ENCODE peak calls at places on chromosomes 3 and 15, in ten cellular contexts. One of them, this sample, is unnamed.

GRCh38 chr3:141710121-141710520 is 28.0 kb upstream of the RNF7 start:
- DNase-seq in PC-3: no peak
- DNase-seq in H9: no peak
- DNase-seq in A549: no peak
- DNase-seq in keratinocyte: no peak
- DNase-seq in osteoblast: no peak
- DNase-seq in endothelial cell of umbilical vein: no peak
- DNase-seq in fibroblast of lung: no peak
- DNase-seq in HCT116: no peak
- DNase-seq in neuronal stem cell: no peak
- DNase-seq in this sample: no peak

GRCh38 chr3:65955792-65956477 is 82.8 kb downstream of the MAGI1 start:
- DNase-seq in PC-3: peak
- DNase-seq in H9: no peak
- DNase-seq in A549: no peak
- DNase-seq in keratinocyte: no peak
- DNase-seq in osteoblast: peak
- DNase-seq in endothelial cell of umbilical vein: peak
- DNase-seq in fibroblast of lung: peak
- DNase-seq in HCT116: peak
- DNase-seq in neuronal stem cell: no peak
- DNase-seq in this sample: no peak

GRCh38 chr3:70308760-70309159 is 3.7 kb downstream of the MDFIC2 start:
- DNase-seq in PC-3: peak
- DNase-seq in H9: peak
- DNase-seq in A549: no peak
- DNase-seq in keratinocyte: no peak
- DNase-seq in osteoblast: peak
- DNase-seq in endothelial cell of umbilical vein: peak
- DNase-seq in fibroblast of lung: peak
- DNase-seq in HCT116: no peak
- DNase-seq in neuronal stem cell: peak
- DNase-seq in this sample: peak

GRCh38 chr3:15510493-15510892 is 11.0 kb downstream of the COLQ start:
- DNase-seq in PC-3: no peak
- DNase-seq in H9: peak
- DNase-seq in A549: no peak
- DNase-seq in keratinocyte: no peak
- DNase-seq in osteoblast: no peak
- DNase-seq in endothelial cell of umbilical vein: no peak
- DNase-seq in fibroblast of lung: no peak
- DNase-seq in HCT116: no peak
- DNase-seq in neuronal stem cell: no peak
- DNase-seq in this sample: no peak

GRCh38 chr3:8742921-8743605 is 9.5 kb downstream of the CAV3 start:
- DNase-seq in PC-3: peak
- DNase-seq in H9: no peak
- DNase-seq in A549: peak
- DNase-seq in keratinocyte: no peak
- DNase-seq in osteoblast: peak
- DNase-seq in endothelial cell of umbilical vein: no peak
- DNase-seq in fibroblast of lung: peak
- DNase-seq in HCT116: no peak
- DNase-seq in neuronal stem cell: no peak
- DNase-seq in this sample: no peak

GRCh38 chr15:66570327-66570726 is 4.5 kb upstream of the LCTL start:
- DNase-seq in PC-3: no peak
- DNase-seq in H9: no peak
- DNase-seq in A549: no peak
- DNase-seq in keratinocyte: no peak
- DNase-seq in osteoblast: no peak
- DNase-seq in endothelial cell of umbilical vein: no peak
- DNase-seq in fibroblast of lung: no peak
- DNase-seq in HCT116: no peak
- DNase-seq in neuronal stem cell: no peak
- DNase-seq in this sample: no peak

GRCh38 chr3:54122802-54123537 is 618 bp downstream of the CACNA2D3 start:
- DNase-seq in PC-3: no peak
- DNase-seq in H9: no peak
- DNase-seq in A549: no peak
- DNase-seq in keratinocyte: no peak
- DNase-seq in osteoblast: peak
- DNase-seq in endothelial cell of umbilical vein: no peak
- DNase-seq in fibroblast of lung: no peak
- DNase-seq in HCT116: no peak
- DNase-seq in neuronal stem cell: no peak
- DNase-seq in this sample: peak

GRCh38 chr3:66378256-66378655 is 122.6 kb downstream of the LRIG1 start:
- DNase-seq in PC-3: peak
- DNase-seq in H9: peak
- DNase-seq in A549: peak
- DNase-seq in keratinocyte: no peak
- DNase-seq in osteoblast: no peak
- DNase-seq in endothelial cell of umbilical vein: peak
- DNase-seq in fibroblast of lung: no peak
- DNase-seq in HCT116: peak
- DNase-seq in neuronal stem cell: peak
- DNase-seq in this sample: peak

GRCh38 chr15:63519041-63519440 is 14.6 kb downstream of the USP3 start:
- DNase-seq in PC-3: no peak
- DNase-seq in H9: no peak
- DNase-seq in A549: no peak
- DNase-seq in keratinocyte: no peak
- DNase-seq in osteoblast: no peak
- DNase-seq in endothelial cell of umbilical vein: peak
- DNase-seq in fibroblast of lung: no peak
- DNase-seq in HCT116: no peak
- DNase-seq in neuronal stem cell: no peak
- DNase-seq in this sample: no peak

GRCh38 chr3:12192655-12193484 is 34.2 kb upstream of the TIMP4 start:
- DNase-seq in PC-3: no peak
- DNase-seq in H9: no peak
- DNase-seq in A549: no peak
- DNase-seq in keratinocyte: no peak
- DNase-seq in osteoblast: no peak
- DNase-seq in endothelial cell of umbilical vein: no peak
- DNase-seq in fibroblast of lung: no peak
- DNase-seq in HCT116: no peak
- DNase-seq in neuronal stem cell: no peak
- DNase-seq in this sample: no peak

GRCh38 chr3:37961622-37962455 is 28.7 kb upstream of the VILL start:
- DNase-seq in PC-3: no peak
- DNase-seq in H9: no peak
- DNase-seq in A549: no peak
- DNase-seq in keratinocyte: no peak
- DNase-seq in osteoblast: no peak
- DNase-seq in endothelial cell of umbilical vein: peak
- DNase-seq in fibroblast of lung: no peak
- DNase-seq in HCT116: no peak
- DNase-seq in neuronal stem cell: no peak
- DNase-seq in this sample: peak

GRCh38 chr15:78203346-78204225 is 30.8 kb downstream of the ACSBG1 start:
- DNase-seq in PC-3: no peak
- DNase-seq in H9: peak
- DNase-seq in A549: no peak
- DNase-seq in keratinocyte: no peak
- DNase-seq in osteoblast: peak
- DNase-seq in endothelial cell of umbilical vein: no peak
- DNase-seq in fibroblast of lung: no peak
- DNase-seq in HCT116: no peak
- DNase-seq in neuronal stem cell: no peak
- DNase-seq in this sample: peak

GRCh38 chr15:64931381-64931780 is 19.7 kb downstream of the ANKDD1A start:
- DNase-seq in PC-3: no peak
- DNase-seq in H9: no peak
- DNase-seq in A549: no peak
- DNase-seq in keratinocyte: no peak
- DNase-seq in osteoblast: no peak
- DNase-seq in endothelial cell of umbilical vein: no peak
- DNase-seq in fibroblast of lung: no peak
- DNase-seq in HCT116: no peak
- DNase-seq in neuronal stem cell: no peak
- DNase-seq in this sample: peak

DNA sequence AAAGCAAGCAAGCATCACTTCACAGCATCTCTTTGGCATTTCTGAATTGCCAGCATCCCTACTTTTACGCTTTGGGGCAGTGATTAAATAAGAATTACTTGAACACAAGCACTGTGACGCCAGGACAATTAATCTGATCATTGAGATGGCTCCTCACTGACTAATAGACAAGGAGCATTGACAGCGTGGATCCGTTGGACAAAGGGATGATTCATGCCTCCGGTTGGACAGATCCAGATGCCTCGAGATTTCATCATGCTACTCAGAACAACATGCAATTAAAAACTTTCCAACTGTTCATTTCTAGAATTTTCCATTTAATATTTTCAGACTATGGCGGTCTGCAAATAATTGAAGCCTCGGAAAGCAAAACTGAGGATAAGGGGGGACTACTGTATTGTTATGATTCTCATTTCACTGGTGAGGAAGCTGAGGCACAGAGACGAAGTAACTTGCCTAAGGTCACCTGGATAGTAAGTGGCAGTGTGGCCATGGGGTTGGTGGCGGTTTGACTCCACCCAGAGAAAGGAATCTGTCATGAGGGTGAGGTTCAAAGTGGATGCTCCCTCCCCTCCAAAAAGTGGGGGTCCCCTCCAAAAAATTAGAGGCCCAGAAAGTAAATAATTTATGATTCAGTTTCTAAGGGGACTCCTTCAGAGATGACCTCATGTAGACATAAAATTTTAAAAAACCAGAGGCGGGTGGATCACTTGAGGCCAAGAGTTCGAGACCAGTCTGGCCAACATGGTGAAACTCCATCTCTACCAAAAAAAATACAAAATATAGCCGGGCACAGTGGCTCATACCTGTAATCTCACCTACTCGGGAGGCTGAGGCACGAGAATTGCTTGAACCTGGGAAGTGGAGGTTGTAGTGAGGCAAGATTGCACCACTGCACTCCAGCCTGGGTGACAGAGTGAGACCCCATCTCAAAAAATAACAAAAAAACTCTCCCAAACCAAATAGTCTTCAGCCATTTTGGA is 12.3 kb upstream of the PGPEP1L start:
- DNase-seq in PC-3: peak
- DNase-seq in H9: no peak
- DNase-seq in A549: no peak
- DNase-seq in keratinocyte: no peak
- DNase-seq in osteoblast: peak
- DNase-seq in endothelial cell of umbilical vein: no peak
- DNase-seq in fibroblast of lung: peak
- DNase-seq in HCT116: no peak
- DNase-seq in neuronal stem cell: no peak
- DNase-seq in this sample: peak
- H3K27ac ChIP-seq in PC-3: no peak
- H3K27ac ChIP-seq in H9: no peak
- H3K27ac ChIP-seq in A549: peak
- H3K27ac ChIP-seq in keratinocyte: no peak
- H3K27ac ChIP-seq in osteoblast: no peak
- H3K27ac ChIP-seq in endothelial cell of umbilical vein: no peak
- H3K27ac ChIP-seq in fibroblast of lung: no peak
- H3K27ac ChIP-seq in HCT116: no peak
- H3K27ac ChIP-seq in neuronal stem cell: no peak
- H3K27ac ChIP-seq in this sample: no peak

DNA sequence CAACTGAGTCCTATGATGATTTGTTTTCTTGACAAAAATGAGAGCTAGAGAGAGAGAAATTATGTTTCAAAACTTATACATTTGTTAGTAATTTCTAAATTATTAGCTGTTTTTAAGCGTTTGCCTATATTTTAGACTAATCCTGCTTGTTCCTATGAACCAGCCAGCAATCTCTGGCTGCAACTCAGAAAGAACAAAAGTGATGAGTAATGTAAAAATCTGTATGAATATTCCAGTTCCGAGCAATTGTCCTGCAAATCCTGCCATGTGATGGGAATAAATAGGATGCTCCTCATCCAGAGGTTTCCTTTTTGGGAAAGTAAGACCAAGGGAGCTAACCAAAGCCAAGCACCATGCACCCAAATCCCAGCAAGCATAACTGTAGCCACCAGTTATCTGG is 228.3 kb upstream of the GBE1 start:
- DNase-seq in PC-3: no peak
- DNase-seq in H9: no peak
- DNase-seq in A549: no peak
- DNase-seq in keratinocyte: no peak
- DNase-seq in osteoblast: no peak
- DNase-seq in endothelial cell of umbilical vein: no peak
- DNase-seq in fibroblast of lung: no peak
- DNase-seq in HCT116: no peak
- DNase-seq in neuronal stem cell: no peak
- DNase-seq in this sample: no peak
- H3K4me2 ChIP-seq in PC-3: no peak
- H3K4me2 ChIP-seq in H9: no peak
- H3K4me2 ChIP-seq in A549: no peak
- H3K4me2 ChIP-seq in keratinocyte: no peak
- H3K4me2 ChIP-seq in osteoblast: no peak
- H3K4me2 ChIP-seq in endothelial cell of umbilical vein: no peak
- H3K4me2 ChIP-seq in fibroblast of lung: no peak
- H3K4me2 ChIP-seq in HCT116: no peak
- H3K4me2 ChIP-seq in neuronal stem cell: no peak
- H3K4me2 ChIP-seq in this sample: no peak

DNA sequence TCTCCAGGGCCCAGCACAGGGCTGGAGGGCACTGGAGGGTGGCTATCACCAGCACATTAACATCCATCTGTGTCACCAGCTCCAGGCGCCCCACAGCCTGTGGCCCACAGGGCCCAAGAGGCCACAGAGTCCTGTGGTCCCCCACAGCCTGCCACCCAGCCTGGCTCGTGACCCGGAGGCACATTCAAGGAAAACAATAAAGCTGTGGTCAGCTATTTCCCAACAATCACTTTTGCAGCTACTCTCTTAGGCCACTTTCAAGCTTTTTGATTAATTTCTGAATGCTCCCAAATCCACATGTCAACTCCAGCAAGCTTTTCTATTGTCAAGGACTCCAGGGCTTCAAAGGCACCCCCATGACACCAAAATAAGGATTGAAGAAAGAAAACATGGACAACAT is 16.7 kb downstream of the IDH2 start:
- DNase-seq in PC-3: no peak
- DNase-seq in H9: no peak
- DNase-seq in A549: no peak
- DNase-seq in keratinocyte: no peak
- DNase-seq in osteoblast: peak
- DNase-seq in endothelial cell of umbilical vein: no peak
- DNase-seq in fibroblast of lung: no peak
- DNase-seq in HCT116: no peak
- DNase-seq in neuronal stem cell: no peak
- DNase-seq in this sample: no peak
- H3K27ac ChIP-seq in PC-3: no peak
- H3K27ac ChIP-seq in H9: no peak
- H3K27ac ChIP-seq in A549: no peak
- H3K27ac ChIP-seq in keratinocyte: no peak
- H3K27ac ChIP-seq in osteoblast: no peak
- H3K27ac ChIP-seq in endothelial cell of umbilical vein: no peak
- H3K27ac ChIP-seq in fibroblast of lung: no peak
- H3K27ac ChIP-seq in HCT116: no peak
- H3K27ac ChIP-seq in neuronal stem cell: no peak
- H3K27ac ChIP-seq in this sample: no peak

DNA sequence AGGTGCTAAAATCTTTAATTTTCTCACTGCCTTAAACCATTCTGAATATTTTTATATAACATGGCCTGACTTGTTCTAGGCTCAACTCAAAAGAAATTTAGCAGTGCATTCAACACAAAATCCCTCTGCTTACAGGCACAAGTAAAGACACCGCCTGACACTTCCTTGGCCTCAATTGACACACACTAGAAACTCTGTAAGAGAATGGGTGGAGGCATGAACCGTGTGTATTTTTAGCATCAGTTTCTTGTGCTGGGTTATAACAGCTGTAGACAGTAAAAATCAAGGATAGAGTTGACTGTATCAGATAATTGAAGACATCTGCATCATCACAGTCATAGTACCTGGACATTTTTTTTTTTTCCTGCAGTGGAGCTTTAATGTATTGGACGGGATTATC is 54.3 kb downstream of the SLC9A9 start:
- DNase-seq in PC-3: no peak
- DNase-seq in H9: no peak
- DNase-seq in A549: no peak
- DNase-seq in keratinocyte: no peak
- DNase-seq in osteoblast: no peak
- DNase-seq in endothelial cell of umbilical vein: no peak
- DNase-seq in fibroblast of lung: no peak
- DNase-seq in HCT116: no peak
- DNase-seq in neuronal stem cell: no peak
- DNase-seq in this sample: no peak
- H3K4me2 ChIP-seq in PC-3: no peak
- H3K4me2 ChIP-seq in H9: no peak
- H3K4me2 ChIP-seq in A549: no peak
- H3K4me2 ChIP-seq in keratinocyte: no peak
- H3K4me2 ChIP-seq in osteoblast: no peak
- H3K4me2 ChIP-seq in endothelial cell of umbilical vein: no peak
- H3K4me2 ChIP-seq in fibroblast of lung: no peak
- H3K4me2 ChIP-seq in HCT116: no peak
- H3K4me2 ChIP-seq in neuronal stem cell: no peak
- H3K4me2 ChIP-seq in this sample: no peak